ENCODE peak calls at places on chromosomes 5 and 9, in six cellular contexts. F is AG04450, C is A549, E is IMR-90, M is body of pancreas, Z is uterus. L is an unnamed sample.

GRCh38 chr5:2017540-2018389 is 135.0 kb upstream of the IRX4 start:
- DNase-seq in M (peak; percentile 19), F (no peak), E (peak; percentile 10), Z (no peak), C (peak; percentile 40), L (no peak)

GRCh38 chr5:172494630-172495505 is 40.5 kb upstream of the SH3PXD2B start:
- DNase-seq in M (no peak), E (no peak), Z (peak; percentile 5), C (no peak), F (no peak), L (no peak)

GRCh38 chr5:154967419-154968024 is 26.6 kb downstream of the MRPL22 start:
- DNase-seq in C (peak; percentile 14), M (no peak), E (peak; percentile 21), F (no peak), Z (no peak), L (peak; percentile 17)

GRCh38 chr5:10457682-10458574 is 16.2 kb downstream of the ROPN1L start:
- DNase-seq in C (peak; percentile 84), M (no peak), F (no peak), Z (peak; percentile 51), E (no peak), L (no peak)

GRCh38 chr9:92468206-92468605 is 14.1 kb downstream of the ASPN start:
- DNase-seq in F (no peak), C (no peak), Z (no peak), M (no peak), E (peak; percentile 66), L (no peak)

GRCh38 chr9:85268024-85268610 is 473.6 kb downstream of the AGTPBP1 start:
- DNase-seq in C (no peak), Z (no peak), F (no peak), E (no peak), M (no peak), L (no peak)

GRCh38 chr9:71446499-71447411 is 321.6 kb downstream of the CEMIP2 start:
- DNase-seq in C (peak; percentile 48), Z (no peak), E (peak; percentile 46), M (peak; percentile 33), F (peak; percentile 8), L (peak; percentile 54)

GRCh38 chr5:151280443-151280842 is 23.1 kb downstream of the SLC36A3 start:
- DNase-seq in M (no peak), E (no peak), C (no peak), F (no peak), Z (no peak), L (no peak)

GRCh38 chr9:2771661-2772060 is 54.4 kb downstream of the KCNV2 start:
- DNase-seq in C (no peak), Z (no peak), F (no peak), M (no peak), E (peak; percentile 53), L (no peak)

GRCh38 chr9:97638666-97639065 is 5.0 kb downstream of the NCBP1 start:
- DNase-seq in E (no peak), F (no peak), C (peak; percentile 17), Z (no peak), M (no peak), L (peak; percentile 11)

GRCh38 chr5:72205431-72206009 is 98.2 kb downstream of the MAP1B start:
- DNase-seq in F (no peak), Z (no peak), C (no peak), E (peak; percentile 59), M (no peak), L (no peak)

GRCh38 chr9:124776952-124777645 is at the start of gene OLFML2A:
- DNase-seq in C (peak; percentile 41), M (no peak), F (no peak), E (no peak), Z (no peak), L (no peak)

GRCh38 chr9:125758986-125759811 is 12.0 kb downstream of the PBX3 start:
- DNase-seq in E (no peak), Z (no peak), F (no peak), C (no peak), M (no peak), L (no peak)

GRCh38 chr5:32283539-32284377 is 29.0 kb downstream of the MTMR12 start:
- DNase-seq in Z (no peak), F (no peak), E (peak; percentile 68), C (no peak), M (no peak), L (no peak)

GRCh38 chr9:18791074-18791473 is 241.9 kb downstream of the SAXO1 start:
- DNase-seq in C (peak; percentile 43), M (no peak), Z (no peak), F (no peak), E (peak; percentile 12), L (peak; percentile 43)

GRCh38 chr9:37371565-37372464 is 50.7 kb upstream of the GRHPR start:
- DNase-seq in M (no peak), Z (no peak), C (no peak), E (peak; percentile 58), F (no peak), L (no peak)

GRCh38 chr5:168987540-168988300 is 313.2 kb downstream of the SLIT3 start:
- DNase-seq in Z (peak; percentile 74), E (peak; percentile 58), C (peak; percentile 66), M (peak; percentile 78), F (peak; percentile 33), L (peak; percentile 71)

GRCh38 chr9:125429476-125430160 is 168.0 kb downstream of the GAPVD1 start:
- DNase-seq in M (no peak), F (no peak), Z (no peak), E (no peak), C (no peak), L (no peak)

GRCh38 chr9:22158983-22159382 is 149.9 kb upstream of the CDKN2B start:
- DNase-seq in E (peak; percentile 91), Z (peak; percentile 73), C (peak; percentile 94), M (no peak), F (no peak), L (no peak)

GRCh38 chr9:130943226-130943625 is 4.2 kb upstream of the FIBCD1 start:
- DNase-seq in F (no peak), E (no peak), Z (no peak), C (no peak), M (no peak), L (no peak)

GRCh38 chr9:100515578-100516494 is 42.9 kb downstream of the TMEFF1 start:
- DNase-seq in M (no peak), C (peak; percentile 31), F (no peak), Z (no peak), E (peak; percentile 34), L (peak; percentile 35)

GRCh38 chr9:135647897-135648296 is 8.6 kb upstream of the GLT6D1 start:
- DNase-seq in F (no peak), M (no peak), C (no peak), E (no peak), Z (no peak), L (no peak)
- H3K9me3 ChIP-seq in F (peaks cover 23% of the 10 kb centered on the region), M (no peaks in the 10 kb centered on the region), C (peaks cover 79% of the 10 kb centered on the region), E (peaks cover 23% of the 10 kb centered on the region), Z (peaks cover 7% of the 10 kb centered on the region), L (peaks cover 57% of the 10 kb centered on the region)

GRCh38 chr9:74001382-74001781 is 495.8 kb upstream of the RORB start:
- DNase-seq in F (no peak), E (no peak), Z (no peak), M (no peak), C (no peak), L (no peak)

GRCh38 chr9:74007833-74008232 is 489.3 kb upstream of the RORB start:
- DNase-seq in Z (no peak), C (no peak), F (no peak), E (no peak), M (no peak), L (no peak)

GRCh38 chr9:74006935-74007334 is 490.2 kb upstream of the RORB start:
- DNase-seq in C (no peak), F (no peak), Z (no peak), M (no peak), E (no peak), L (no peak)
- TF ChIP-seq CTCF in C (no peak), F (no peak), Z (no peak), M (no peak), E (no peak), L (no peak)

DNA sequence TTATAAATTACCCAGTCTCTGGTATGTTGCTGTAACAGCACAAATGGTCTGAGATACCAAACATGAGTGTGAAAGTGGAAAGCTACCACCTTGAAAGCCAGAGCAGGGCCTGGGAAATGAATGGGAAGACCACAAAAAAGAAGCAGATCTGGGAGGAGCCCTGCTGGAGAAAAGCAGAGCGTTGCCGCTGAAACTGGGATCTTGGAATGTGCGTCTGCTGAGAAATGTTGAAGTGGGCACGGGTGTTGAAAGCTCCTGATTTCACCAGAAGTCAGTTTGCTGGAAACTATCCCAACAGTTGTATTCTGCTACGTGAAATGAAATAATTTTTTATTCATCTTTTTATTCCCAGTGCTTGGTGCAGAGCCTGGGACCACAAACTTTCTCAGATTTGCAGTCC is 40.0 kb downstream of the NUDT12 start:
- DNase-seq in C (no peak), M (no peak), F (no peak), Z (no peak), E (no peak), L (no peak)
- H3K9me3 ChIP-seq in C (no peaks in the 10 kb centered on the region), M (no peaks in the 10 kb centered on the region), F (no peaks in the 10 kb centered on the region), Z (no peaks in the 10 kb centered on the region), E (no peaks in the 10 kb centered on the region), L (no peaks in the 10 kb centered on the region)

GRCh38 chr5:113202904-113203716 is 226.5 kb downstream of the DCP2 start:
- DNase-seq in M (peak; percentile 13), Z (no peak), C (peak; percentile 16), F (no peak), E (peak; percentile 63), L (peak; percentile 52)

GRCh38 chr5:113204525-113205161 is 228.0 kb downstream of the DCP2 start:
- DNase-seq in M (peak; percentile 15), E (peak; percentile 64), C (no peak), Z (peak; percentile 64), F (no peak), L (no peak)

GRCh38 chr5:113205323-113205722 is 228.7 kb downstream of the DCP2 start:
- DNase-seq in F (no peak), Z (no peak), C (no peak), M (no peak), E (no peak), L (no peak)

GRCh38 chr5:113201715-113202114 is 225.1 kb downstream of the DCP2 start:
- DNase-seq in C (no peak), Z (no peak), M (no peak), F (no peak), E (no peak), L (no peak)

GRCh38 chr5:113205807-113206206 is 229.0 kb downstream of the TSSK1B start:
- DNase-seq in Z (no peak), F (no peak), E (no peak), C (peak; percentile 28), M (no peak), L (no peak)
- TF ChIP-seq CTCF in Z (no peak), F (no peak), E (no peak), C (no peak), M (no peak), L (no peak)

L was measured in Caco-2.